ENCODE peak calls at places on chromosomes 3 and 15, in four cellular contexts. W, R, T and B are unnamed samples.

GRCh38 chr3:12138044-12138443 is 20.7 kb downstream of the TIMP4 start:
- DNase-seq in R (no peak), T (peak), W (no peak), B (no peak)

GRCh38 chr15:81268881-81269601 is 54.9 kb downstream of the STARD5 start:
- DNase-seq in W (no peak), R (no peak), T (no peak), B (no peak)

GRCh38 chr3:2931265-2931664 is 178.9 kb downstream of the IL5RA start:
- DNase-seq in T (no peak), W (no peak), R (no peak), B (no peak)

GRCh38 chr3:189961525-189962161 is 159.1 kb downstream of the P3H2 start:
- DNase-seq in W (peak), R (peak), T (peak), B (peak)

GRCh38 chr15:96276438-96277210 is 53.9 kb upstream of the NR2F2 start:
- DNase-seq in W (no peak), R (no peak), T (no peak), B (no peak)

GRCh38 chr3:71447803-71448202 is 135.7 kb downstream of the FOXP1 start:
- DNase-seq in W (no peak), T (no peak), R (no peak), B (no peak)

GRCh38 chr3:29538610-29538958 is 257.7 kb downstream of the RBMS3 start:
- DNase-seq in T (no peak), W (no peak), R (no peak), B (no peak)

GRCh38 chr15:87355946-87356345 is 900.6 kb downstream of the NTRK3 start:
- DNase-seq in W (no peak), R (no peak), T (no peak), B (no peak)

GRCh38 chr3:170867143-170867542 is 2.9 kb downstream of the RPL22L1 start:
- DNase-seq in T (no peak), W (no peak), R (no peak), B (no peak)

GRCh38 chr3:47012342-47013230 is 33.1 kb downstream of the NBEAL2 start:
- DNase-seq in T (no peak), W (no peak), R (no peak), B (no peak)

GRCh38 chr3:48084929-48085328 is 68.7 kb upstream of the MAP4 start:
- DNase-seq in W (no peak), T (no peak), R (no peak), B (no peak)

GRCh38 chr3:190017575-190018288 is 103.0 kb downstream of the P3H2 start:
- DNase-seq in R (no peak), T (peak), W (no peak), B (peak)

GRCh38 chr15:57605491-57605890 is 13.8 kb downstream of the MYZAP start:
- DNase-seq in W (no peak), R (no peak), T (no peak), B (no peak)

GRCh38 chr3:143548449-143548848 is 299.8 kb downstream of the SLC9A9 start:
- DNase-seq in W (no peak), R (no peak), T (no peak), B (no peak)

GRCh38 chr3:58218904-58219303 is 8.1 kb upstream of the DNASE1L3 start:
- DNase-seq in W (no peak), T (no peak), R (no peak), B (no peak)

GRCh38 chr15:78216276-78217229 is 17.8 kb downstream of the ACSBG1 start:
- DNase-seq in T (peak), R (no peak), W (peak), B (no peak)

GRCh38 chr15:68431792-68432401 is at the start of gene ITGA11:
- DNase-seq in R (no peak), W (peak), T (peak), B (peak)

GRCh38 chr3:158106773-158107461 is 697 bp upstream of the SHOX2 start:
- DNase-seq in W (no peak), R (no peak), T (peak), B (peak)

GRCh38 chr3:48157950-48158376 is 30.3 kb downstream of the CDC25A start:
- DNase-seq in T (peak), R (no peak), W (peak), B (peak)

GRCh38 chr3:69485489-69485888 is 99.6 kb upstream of the FRMD4B start:
- DNase-seq in T (no peak), W (no peak), R (no peak), B (no peak)

GRCh38 chr15:28911295-28911979 is 25.7 kb downstream of the APBA2 start:
- DNase-seq in R (no peak), T (no peak), W (no peak), B (no peak)

GRCh38 chr3:41362638-41363559 is 163.6 kb downstream of the CTNNB1 start:
- DNase-seq in R (no peak), T (no peak), W (no peak), B (no peak)

GRCh38 chr3:80097674-80098073 is 329.9 kb upstream of the ROBO1 start:
- DNase-seq in R (no peak), W (no peak), T (peak), B (no peak)

GRCh38 chr3:14532691-14533456 is 7.3 kb downstream of the GRIP2 start:
- DNase-seq in R (no peak), W (peak), T (no peak), B (peak)

GRCh38 chr15:39213385-39213840 is 367.5 kb upstream of the THBS1 start:
- DNase-seq in W (peak), T (no peak), R (no peak), B (peak)

GRCh38 chr15:69568621-69569020 is 116.0 kb downstream of the RPLP1 start:
- DNase-seq in T (no peak), W (no peak), R (no peak), B (no peak)

GRCh38 chr15:68220967-68221366 is 8.6 kb downstream of the CLN6 start:
- DNase-seq in T (no peak), W (peak), R (no peak), B (no peak)

GRCh38 chr15:62935300-62936081 is 107.1 kb upstream of the TPM1 start:
- DNase-seq in R (no peak), T (no peak), W (no peak), B (no peak)